ENCODE peak calls at places on chromosomes 12 and 14, in four cellular contexts. N, F, A and P are unnamed samples.

GRCh38 chr12:42756841-42757661 is 167.5 kb upstream of the PRICKLE1 start:
- DNase-seq in N (peak), F (no peak), A (peak), P (no peak)

GRCh38 chr14:92309968-92310367 is 13.0 kb upstream of the SLC24A4 start:
- DNase-seq in N (no peak), F (no peak), A (no peak), P (no peak)

GRCh38 chr12:44775916-44776315 is 100.2 kb downstream of the NELL2 start:
- DNase-seq in N (no peak), F (no peak), A (no peak), P (no peak)

GRCh38 chr12:3686463-3686862 is 66.4 kb downstream of the CRACR2A start:
- DNase-seq in N (no peak), F (no peak), A (no peak), P (no peak)

GRCh38 chr12:89354630-89354931 is 2.3 kb upstream of the DUSP6 start:
- DNase-seq in N (peak), F (no peak), A (no peak), P (no peak)

GRCh38 chr12:6341439-6342139 is at the start of gene TNFRSF1A:
- DNase-seq in N (peak), F (peak), A (no peak), P (peak)

GRCh38 chr12:117684471-117684870 is 284.3 kb downstream of the KSR2 start:
- DNase-seq in N (no peak), F (no peak), A (no peak), P (no peak)

GRCh38 chr12:23950775-23951391 is 1.4 kb upstream of the SOX5 start:
- DNase-seq in N (peak), F (peak), A (no peak), P (no peak)

GRCh38 chr14:65904988-65905387 is 492.5 kb downstream of the FUT8 start:
- DNase-seq in N (no peak), F (no peak), A (no peak), P (no peak)

GRCh38 chr12:125228519-125229260 is 163.5 kb downstream of the AACS start:
- DNase-seq in N (peak), F (no peak), A (no peak), P (no peak)

GRCh38 chr14:97524579-97525319 is 727.6 kb downstream of the VRK1 start:
- DNase-seq in N (no peak), F (no peak), A (no peak), P (no peak)

GRCh38 chr12:126617312-126617711 is 1552.1 kb downstream of the AACS start:
- DNase-seq in N (peak), F (peak), A (no peak), P (no peak)

GRCh38 chr12:6790496-6791150 is 1.3 kb downstream of the CD4 start:
- DNase-seq in N (no peak), F (no peak), A (no peak), P (peak)

GRCh38 chr14:83993545-83993944 is 1536.4 kb upstream of the FLRT2 start:
- DNase-seq in N (no peak), F (no peak), A (no peak), P (no peak)

GRCh38 chr14:101234588-101234937 is 326.7 kb upstream of the DIO3 start:
- DNase-seq in N (no peak), F (no peak), A (no peak), P (no peak)

DNA sequence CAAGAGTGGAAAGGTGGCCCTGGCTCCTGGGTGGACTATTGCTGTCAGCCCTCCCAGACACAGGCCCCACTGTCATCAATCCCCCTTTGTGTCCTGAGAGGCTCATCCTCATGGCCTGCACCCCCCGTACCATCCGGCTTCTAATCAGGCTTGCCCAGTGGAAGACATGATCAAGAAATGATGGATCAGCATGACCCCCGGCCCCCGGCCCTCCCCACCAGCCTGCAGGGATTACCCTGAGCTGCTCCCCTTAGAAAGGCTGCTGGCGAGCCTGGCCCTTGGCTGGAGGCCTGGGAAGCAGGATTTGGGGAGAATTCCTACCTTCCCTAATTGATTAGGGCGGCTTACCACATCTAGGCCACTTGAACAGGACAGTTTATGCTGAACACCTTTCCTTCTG is 171.2 kb downstream of the PIWIL1 start:
- DNase-seq in N (no peak), F (no peak), A (no peak), P (no peak)
- TF ChIP-seq REST in N (no peak), F (no peak), A (no peak), P (no peak)

DNA sequence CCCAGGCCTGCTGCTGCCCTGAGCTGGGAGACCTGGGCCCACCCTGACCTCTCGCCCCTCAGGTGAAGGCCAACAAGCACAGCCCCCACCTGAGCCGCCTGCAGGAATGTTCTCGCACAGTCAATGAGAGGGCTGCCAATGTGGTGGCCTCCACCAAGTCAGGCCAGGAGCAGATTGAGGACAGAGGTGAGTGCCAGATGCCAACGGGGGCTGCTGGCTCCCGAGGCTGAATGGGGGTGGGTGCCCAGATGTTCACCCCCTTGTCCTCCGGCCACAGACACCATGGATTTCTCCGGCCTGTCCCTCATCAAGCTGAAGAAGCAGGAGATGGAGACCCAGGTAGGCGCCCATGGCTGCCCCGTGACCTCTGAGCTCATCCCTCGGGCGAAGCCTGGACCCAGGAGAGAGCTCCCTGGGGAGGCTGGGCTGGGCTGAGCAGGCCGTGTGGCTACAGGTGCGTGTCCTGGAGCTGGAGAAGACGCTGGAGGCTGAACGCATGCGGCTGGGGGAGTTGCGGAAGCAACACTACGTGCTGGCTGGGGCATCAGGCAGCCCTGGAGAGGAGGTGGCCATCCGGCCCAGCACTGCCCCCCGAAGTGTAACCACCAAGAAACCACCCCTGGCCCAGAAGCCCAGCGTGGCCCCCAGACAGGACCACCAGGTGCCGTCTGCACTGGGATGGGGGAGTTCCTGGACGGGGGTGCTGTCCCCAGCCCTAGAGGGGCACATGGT is 25.8 kb downstream of the HIP1R start:
- DNase-seq in N (no peak), F (peak), A (no peak), P (no peak)
- TF ChIP-seq POLR2AphosphoS5 in N (no peak), F (no peak), A (no peak), P (no peak)

DNA sequence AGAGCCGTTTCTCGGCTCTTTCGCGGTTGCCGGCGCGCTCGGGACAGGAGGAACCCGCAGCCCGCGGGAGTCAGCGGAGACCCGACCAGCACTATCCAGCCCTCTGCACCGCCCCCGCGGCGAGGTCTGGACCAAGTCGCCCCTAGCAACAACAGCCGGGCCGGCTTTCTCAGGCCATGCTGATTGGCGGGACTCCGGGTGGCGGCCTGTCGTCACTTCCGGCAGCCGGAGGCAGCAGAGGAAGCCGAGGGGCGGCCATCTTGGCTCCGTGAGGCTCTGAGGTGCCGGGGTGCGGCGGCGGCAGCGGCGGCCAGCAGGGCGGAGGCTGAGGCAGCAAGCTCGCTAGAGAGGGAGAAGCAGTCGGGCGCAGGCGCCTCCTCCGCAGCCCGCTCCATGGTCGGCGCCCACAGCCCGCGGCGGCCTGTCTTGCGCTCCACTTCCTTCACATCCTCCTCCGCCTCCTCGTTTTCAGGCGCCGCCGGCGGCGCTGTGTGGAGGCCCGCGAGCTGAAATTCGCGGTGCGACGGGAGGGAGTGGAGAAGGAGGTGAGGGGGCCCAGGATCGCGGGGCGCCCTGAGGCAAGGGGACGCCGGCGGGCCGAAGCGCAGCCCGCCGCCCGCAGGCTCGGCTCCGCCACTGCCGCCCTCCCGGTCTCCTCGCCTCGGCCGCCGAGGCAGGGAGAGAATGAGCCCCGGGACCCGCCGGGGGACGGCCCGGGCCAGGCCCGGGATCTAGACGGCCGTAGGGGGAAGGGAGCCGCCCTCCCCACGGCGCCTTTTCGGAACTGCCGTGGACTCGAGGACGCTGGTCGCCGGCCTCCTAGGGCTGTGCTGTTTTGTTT is at the start of gene MARK3:
- DNase-seq in N (peak), F (peak), A (peak), P (peak)
- TF ChIP-seq REST in N (no peak), F (no peak), A (no peak), P (peak)

DNA sequence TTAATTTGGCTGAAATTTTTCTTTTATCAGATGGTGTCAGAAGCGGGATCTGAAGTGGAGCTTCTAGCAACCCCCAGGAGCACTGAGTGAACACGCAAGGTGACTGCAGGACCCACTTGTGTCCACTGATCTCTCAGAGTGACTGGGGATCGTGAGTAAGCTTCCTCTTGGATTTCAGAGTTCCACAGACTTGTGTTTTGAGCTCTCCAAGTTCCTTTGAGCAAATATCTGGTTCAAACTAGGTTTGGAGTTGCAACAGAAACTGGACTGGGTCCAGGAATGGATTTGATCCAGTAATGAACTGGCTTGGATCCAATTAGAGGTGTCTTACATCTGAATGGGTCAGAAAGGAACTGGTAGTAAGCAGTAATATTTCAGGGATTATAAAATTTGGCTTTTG is 24.7 kb upstream of the B4GALNT1 start:
- DNase-seq in N (no peak), F (no peak), A (no peak), P (no peak)
- TF ChIP-seq POLR2AphosphoS5 in N (no peak), F (no peak), A (no peak), P (no peak)

DNA sequence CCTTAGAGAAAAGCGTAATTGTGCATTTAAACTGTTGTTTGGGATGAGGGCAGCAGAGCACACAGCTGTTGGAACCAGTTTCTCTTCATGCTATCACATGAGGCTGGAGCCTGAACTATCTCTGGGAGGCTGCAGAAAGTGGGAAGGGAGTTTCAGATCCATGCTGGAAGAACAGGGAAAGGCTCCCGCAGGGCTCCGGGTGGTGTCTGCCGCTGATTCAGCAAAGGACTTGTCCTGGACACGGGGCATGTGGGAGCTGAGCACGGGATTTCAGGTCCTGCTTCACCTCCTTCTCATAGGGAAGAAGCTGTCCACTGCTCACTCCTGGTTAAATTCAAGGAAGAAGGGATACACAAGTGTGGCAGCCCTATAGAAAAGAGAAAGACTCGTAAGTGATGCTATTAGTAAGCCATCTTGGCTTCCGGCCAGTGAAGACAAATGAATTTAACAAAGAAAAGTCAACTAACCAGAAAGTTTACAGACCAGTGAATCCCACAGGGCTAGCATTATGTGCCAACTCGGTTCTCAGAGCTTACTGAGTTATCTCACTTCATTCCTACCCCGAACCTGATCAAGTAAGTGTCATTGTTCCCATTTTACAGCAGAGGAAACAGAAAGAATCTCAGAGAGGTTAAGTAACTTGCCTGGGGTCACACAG is 6.7 kb upstream of the FZD10 start:
- DNase-seq in N (no peak), F (no peak), A (no peak), P (no peak)
- TF ChIP-seq REST in N (no peak), F (no peak), A (no peak), P (no peak)

GRCh38 chr14:22508662-22509035 is 80.4 kb downstream of the DAD1 start:
- DNase-seq in N (no peak), F (no peak), A (no peak), P (no peak)

GRCh38 chr14:22509751-22510300 is 79.2 kb downstream of the DAD1 start:
- DNase-seq in N (no peak), F (no peak), A (no peak), P (peak)

GRCh38 chr14:22509036-22509709 is 79.9 kb downstream of the DAD1 start:
- DNase-seq in N (no peak), F (peak), A (no peak), P (no peak)

GRCh38 chr14:22512106-22512814 is 76.8 kb downstream of the DAD1 start:
- DNase-seq in N (no peak), F (no peak), A (no peak), P (no peak)

DNA sequence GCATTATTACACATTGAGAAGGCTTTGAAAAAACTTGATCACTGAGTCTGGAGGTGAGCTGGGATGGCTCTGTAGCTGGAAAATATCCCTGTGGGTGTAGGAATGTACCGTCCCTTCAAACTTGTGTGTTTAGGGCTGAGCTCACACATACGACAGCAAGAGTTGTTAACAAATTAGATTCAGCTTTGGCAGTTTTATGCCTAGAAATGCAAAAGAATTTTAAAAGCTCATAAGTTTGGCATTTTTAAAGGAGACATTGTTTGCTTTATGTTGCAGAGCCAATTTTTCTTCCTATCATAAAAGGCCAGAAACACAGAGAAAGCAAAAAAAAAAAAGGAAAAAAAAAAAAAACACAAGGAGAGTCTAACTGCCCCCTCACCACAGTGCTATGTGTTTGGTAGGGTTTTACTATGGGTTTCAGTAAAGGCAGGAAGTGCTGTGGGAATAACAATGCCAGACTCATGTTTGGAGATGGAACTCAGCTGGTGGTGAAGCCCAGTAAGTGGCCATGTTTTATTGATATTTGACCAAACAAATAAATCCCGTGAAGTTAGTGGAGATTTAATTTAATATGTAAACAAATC is 78.4 kb downstream of the DAD1 start:
- DNase-seq in N (no peak), F (no peak), A (no peak), P (no peak)
- TF ChIP-seq POLR2AphosphoS5 in N (no peak), F (no peak), A (no peak), P (no peak)

GRCh38 chr12:62533755-62534107 is 67.1 kb downstream of the MON2 start:
- DNase-seq in N (no peak), F (no peak), A (no peak), P (no peak)
- TF ChIP-seq REST in N (no peak), F (no peak), A (no peak), P (no peak)